ENCODE peak calls at places on chromosomes 6 and 20, in five cellular contexts. N is neural progenitor cell, O is ovary, G is HCT116, H is head of caudate nucleus. R is an unnamed sample.

GRCh38 chr20:31915491-31916280 is 36.2 kb downstream of the PDRG1 start:
- DNase-seq in H (no peak), O (no peak), G (no peak), N (no peak), R (no peak)

GRCh38 chr6:167236239-167236571 is 54.9 kb upstream of the UNC93A start:
- DNase-seq in G (no peak), H (no peak), N (no peak), O (no peak), R (no peak)

GRCh38 chr20:3161316-3162079 is 1.8 kb upstream of the FASTKD5 start:
- DNase-seq in G (no peak), O (no peak), N (no peak), H (no peak), R (no peak)

GRCh38 chr20:44810391-44811149 is at the start of gene RIMS4:
- DNase-seq in H (no peak), G (no peak), O (peak; percentile 25), N (peak; percentile 88), R (no peak)

GRCh38 chr20:34017610-34018009 is 23.9 kb downstream of the RALY start:
- DNase-seq in G (no peak), O (no peak), N (no peak), H (no peak), R (no peak)

GRCh38 chr6:141033101-141033500 is 1099.6 kb upstream of the GJE1 start:
- DNase-seq in N (no peak), O (no peak), H (no peak), G (no peak), R (no peak)

GRCh38 chr20:13613917-13614316 is 24.8 kb downstream of the TASP1 start:
- DNase-seq in H (no peak), G (no peak), O (no peak), N (no peak), R (no peak)

GRCh38 chr20:31698803-31699718 is 23.6 kb downstream of the BCL2L1 start:
- DNase-seq in O (no peak), N (no peak), G (peak; percentile 44), H (no peak), R (no peak)

GRCh38 chr6:28474441-28475219 is 31.3 kb upstream of the ZSCAN23 start:
- DNase-seq in H (no peak), O (no peak), G (peak; percentile 88), N (peak; percentile 78), R (no peak)

GRCh38 chr20:19047040-19047950 is 165.1 kb upstream of the SLC24A3 start:
- DNase-seq in H (no peak), N (no peak), O (no peak), G (no peak), R (peak; percentile 58)

GRCh38 chr6:32244270-32244669 is 20.4 kb upstream of the NOTCH4 start:
- DNase-seq in G (no peak), H (no peak), N (no peak), O (no peak), R (no peak)

GRCh38 chr6:153368131-153368530 is 237.0 kb upstream of the RGS17 start:
- DNase-seq in N (no peak), O (no peak), H (no peak), G (no peak), R (no peak)

GRCh38 chr20:33061626-33062025 is 7.9 kb downstream of the BPIFB3 start:
- DNase-seq in G (no peak), H (no peak), N (no peak), O (no peak), R (no peak)

GRCh38 chr6:152975204-152975915 is 7.5 kb downstream of the FBXO5 start:
- DNase-seq in H (no peak), G (no peak), O (no peak), N (no peak), R (no peak)

GRCh38 chr6:13395272-13396237 is 67.2 kb upstream of the TBC1D7 start:
- DNase-seq in G (no peak), N (no peak), H (peak; percentile 60), O (no peak), R (peak; percentile 69)

GRCh38 chr6:511488-512137 is 120.1 kb downstream of the IRF4 start:
- DNase-seq in H (no peak), O (no peak), G (no peak), N (no peak), R (no peak)

GRCh38 chr6:75516757-75517156 is 23.2 kb upstream of the FILIP1 start:
- DNase-seq in G (no peak), O (no peak), N (no peak), H (no peak), R (no peak)

GRCh38 chr20:47992021-47992467 is 206.8 kb upstream of the SULF2 start:
- DNase-seq in N (peak; percentile 32), H (no peak), G (no peak), O (no peak), R (no peak)

GRCh38 chr20:8812818-8813217 is 256.1 kb upstream of the PLCB4 start:
- DNase-seq in N (no peak), O (no peak), H (no peak), G (no peak), R (peak; percentile 19)

GRCh38 chr20:11229772-11230171 is 556.0 kb upstream of the JAG1 start:
- DNase-seq in N (peak; percentile 37), O (peak; percentile 57), G (peak; percentile 34), H (no peak), R (peak; percentile 33)

GRCh38 chr6:107655245-107655644 is 165.3 kb downstream of the SOBP start:
- DNase-seq in H (no peak), O (no peak), G (no peak), N (peak; percentile 83), R (no peak)

GRCh38 chr6:113630738-113631535 is 226.2 kb upstream of the MARCKS start:
- DNase-seq in G (no peak), N (no peak), H (no peak), O (no peak), R (no peak)

GRCh38 chr6:79731471-79731870 is 100.3 kb downstream of the SH3BGRL2 start:
- DNase-seq in H (no peak), N (peak; percentile 87), G (no peak), O (no peak), R (no peak)

GRCh38 chr6:33279971-33280511 is 3.1 kb downstream of the B3GALT4 start:
- DNase-seq in O (no peak), H (no peak), G (peak; percentile 82), N (peak; percentile 56), R (no peak)

GRCh38 chr20:12595841-12596240 is 412.9 kb upstream of the SPTLC3 start:
- DNase-seq in G (no peak), N (no peak), H (no peak), O (no peak), R (no peak)

GRCh38 chr20:62281161-62281933 is 21.4 kb upstream of the ADRM1 start:
- DNase-seq in H (no peak), G (no peak), N (no peak), O (no peak), R (no peak)

GRCh38 chr6:106085984-106086832 is at the start of gene PRDM1:
- DNase-seq in O (peak; percentile 66), G (peak; percentile 81), H (peak; percentile 14), N (peak; percentile 88), R (peak; percentile 71)

R was measured in left ventricle myocardium inferior.